ENCODE peak calls at places on chromosomes 7 and 10, in nine cellular contexts. N is H9, V is fibroblast of mammary gland, D is brain microvascular endothelial cell, P is HCEC 1CT, U is left lobe of liver, Z is EH, L is NCI-H460, Q is GM03348. K is an unnamed sample.

GRCh38 chr7:99997545-99998137 is 17.8 kb upstream of the ZKSCAN1 start:
- DNase-seq in L (no peak), U (peak; percentile 70), N (peak; percentile 67), Z (no peak), V (peak; percentile 22), D (no peak), Q (peak; percentile 57), P (no peak), K (peak; percentile 73)

GRCh38 chr7:138919256-138919655 is 61.9 kb downstream of the KIAA1549 start:
- DNase-seq in P (peak; percentile 30), L (no peak), D (no peak), U (no peak), N (no peak), V (no peak), Q (peak; percentile 29), Z (peak; percentile 68), K (no peak)

GRCh38 chr10:77205135-77205534 is 432.5 kb downstream of the KCNMA1 start:
- DNase-seq in N (no peak), L (no peak), Q (no peak), U (no peak), D (no peak), P (no peak), V (no peak), Z (no peak), K (no peak)

GRCh38 chr7:101674439-101674838 is 45.3 kb upstream of the MYL10 start:
- DNase-seq in V (no peak), P (no peak), U (no peak), Z (no peak), D (no peak), L (no peak), N (no peak), Q (no peak), K (no peak)

GRCh38 chr7:135217645-135218509 is 6.6 kb upstream of the WDR91 start:
- DNase-seq in P (no peak), D (no peak), N (no peak), Z (no peak), U (peak; percentile 62), Q (no peak), V (no peak), L (no peak), K (no peak)

GRCh38 chr7:116152276-116152675 is 58.1 kb upstream of the TES start:
- DNase-seq in Z (no peak), P (no peak), Q (no peak), V (no peak), U (no peak), N (no peak), L (no peak), D (no peak), K (no peak)

GRCh38 chr10:27568196-27569175 is 64.4 kb downstream of the RAB18 start:
- DNase-seq in L (no peak), D (no peak), U (no peak), V (peak; percentile 64), P (no peak), N (no peak), Q (peak; percentile 20), Z (no peak), K (no peak)

GRCh38 chr7:412731-413356 is 106.8 kb downstream of the PDGFA start:
- DNase-seq in V (no peak), U (no peak), N (no peak), D (no peak), Q (no peak), L (no peak), Z (no peak), P (no peak), K (no peak)

GRCh38 chr7:41656357-41656756 is 46.5 kb downstream of the INHBA start:
- DNase-seq in D (peak; percentile 62), U (no peak), Z (peak; percentile 78), Q (peak; percentile 27), V (peak; percentile 73), N (no peak), L (no peak), P (peak; percentile 45), K (no peak)

GRCh38 chr7:142933092-142933475 is 462 bp downstream of the TRPV5 start:
- DNase-seq in P (no peak), Q (no peak), Z (no peak), V (no peak), N (no peak), D (no peak), U (no peak), L (no peak), K (no peak)

GRCh38 chr10:43585981-43586738 is 11.7 kb upstream of the ZNF239 start:
- DNase-seq in N (no peak), Q (no peak), P (no peak), Z (no peak), D (no peak), U (no peak), L (no peak), V (no peak), K (no peak)

GRCh38 chr10:114179148-114179547 is at the start of gene TDRD1:
- DNase-seq in P (no peak), N (peak; percentile 46), Z (no peak), V (no peak), Q (no peak), D (no peak), U (no peak), L (no peak), K (no peak)

GRCh38 chr7:123998921-123999320 is 33.9 kb downstream of the TMEM229A start:
- DNase-seq in Z (no peak), N (no peak), D (no peak), Q (no peak), L (no peak), P (no peak), U (no peak), V (no peak), K (no peak)

GRCh38 chr7:35019801-35020200 is 17.5 kb downstream of the DPY19L1 start:
- DNase-seq in U (no peak), Z (no peak), Q (no peak), D (no peak), L (no peak), P (no peak), V (no peak), N (no peak), K (no peak)

GRCh38 chr7:37212526-37212925 is 236.1 kb downstream of the ELMO1 start:
- DNase-seq in N (no peak), U (no peak), L (no peak), V (no peak), D (no peak), Z (no peak), P (no peak), Q (no peak), K (no peak)